ENCODE peak calls at places on chromosomes 5 and 9, in nine cellular contexts. One of them, this sample, is unnamed.

GRCh38 chr9:83451308-83451707 is 86.9 kb downstream of the FRMD3 start:
- DNase-seq in transverse colon: no peak
- DNase-seq in ovary: no peak
- DNase-seq in upper lobe of left lung: no peak
- DNase-seq in suprapubic skin: no peak
- DNase-seq in H1: no peak
- DNase-seq in A549: no peak
- DNase-seq in tibial nerve: no peak
- DNase-seq in sigmoid colon: no peak
- DNase-seq in this sample: no peak

GRCh38 chr9:94839398-94839797 is 112.9 kb downstream of the AOPEP start:
- DNase-seq in A549: no peak
- DNase-seq in tibial nerve: no peak
- DNase-seq in upper lobe of left lung: no peak
- DNase-seq in sigmoid colon: no peak
- DNase-seq in transverse colon: no peak
- DNase-seq in ovary: no peak
- DNase-seq in H1: no peak
- DNase-seq in suprapubic skin: no peak
- DNase-seq in this sample: no peak

GRCh38 chr5:153352685-153353219 is 137.7 kb upstream of the GRIA1 start:
- DNase-seq in transverse colon: no peak
- DNase-seq in suprapubic skin: no peak
- DNase-seq in A549: no peak
- DNase-seq in upper lobe of left lung: no peak
- DNase-seq in sigmoid colon: no peak
- DNase-seq in H1: no peak
- DNase-seq in tibial nerve: no peak
- DNase-seq in ovary: no peak
- DNase-seq in this sample: no peak

GRCh38 chr9:87327567-87328125 is 170.0 kb upstream of the DAPK1 start:
- DNase-seq in suprapubic skin: no peak
- DNase-seq in ovary: no peak
- DNase-seq in sigmoid colon: no peak
- DNase-seq in A549: no peak
- DNase-seq in upper lobe of left lung: no peak
- DNase-seq in H1: no peak
- DNase-seq in tibial nerve: no peak
- DNase-seq in transverse colon: no peak
- DNase-seq in this sample: no peak

GRCh38 chr5:177300971-177301370 is 2.5 kb downstream of the RAB24 start:
- DNase-seq in transverse colon: no peak
- DNase-seq in sigmoid colon: no peak
- DNase-seq in H1: no peak
- DNase-seq in suprapubic skin: no peak
- DNase-seq in upper lobe of left lung: no peak
- DNase-seq in tibial nerve: no peak
- DNase-seq in ovary: no peak
- DNase-seq in A549: no peak
- DNase-seq in this sample: no peak

GRCh38 chr9:71725590-71726338 is 42.5 kb downstream of the CEMIP2 start:
- DNase-seq in suprapubic skin: no peak
- DNase-seq in transverse colon: no peak
- DNase-seq in ovary: no peak
- DNase-seq in sigmoid colon: no peak
- DNase-seq in A549: peak; percentile 93
- DNase-seq in H1: no peak
- DNase-seq in upper lobe of left lung: no peak
- DNase-seq in tibial nerve: no peak
- DNase-seq in this sample: no peak

GRCh38 chr9:103789686-103790085 is 304.4 kb upstream of the SMC2 start:
- DNase-seq in transverse colon: no peak
- DNase-seq in tibial nerve: no peak
- DNase-seq in suprapubic skin: no peak
- DNase-seq in A549: peak; percentile 18
- DNase-seq in upper lobe of left lung: no peak
- DNase-seq in ovary: no peak
- DNase-seq in H1: no peak
- DNase-seq in sigmoid colon: no peak
- DNase-seq in this sample: no peak

GRCh38 chr9:28651050-28651722 is 1077.9 kb upstream of the C9orf72 start:
- DNase-seq in A549: no peak
- DNase-seq in ovary: no peak
- DNase-seq in suprapubic skin: no peak
- DNase-seq in sigmoid colon: no peak
- DNase-seq in upper lobe of left lung: no peak
- DNase-seq in H1: no peak
- DNase-seq in transverse colon: no peak
- DNase-seq in tibial nerve: no peak
- DNase-seq in this sample: no peak

GRCh38 chr9:117083440-117083984 is 331.3 kb downstream of the ASTN2 start:
- DNase-seq in A549: no peak
- DNase-seq in tibial nerve: no peak
- DNase-seq in H1: no peak
- DNase-seq in sigmoid colon: no peak
- DNase-seq in upper lobe of left lung: no peak
- DNase-seq in ovary: no peak
- DNase-seq in transverse colon: no peak
- DNase-seq in suprapubic skin: no peak
- DNase-seq in this sample: no peak

DNA sequence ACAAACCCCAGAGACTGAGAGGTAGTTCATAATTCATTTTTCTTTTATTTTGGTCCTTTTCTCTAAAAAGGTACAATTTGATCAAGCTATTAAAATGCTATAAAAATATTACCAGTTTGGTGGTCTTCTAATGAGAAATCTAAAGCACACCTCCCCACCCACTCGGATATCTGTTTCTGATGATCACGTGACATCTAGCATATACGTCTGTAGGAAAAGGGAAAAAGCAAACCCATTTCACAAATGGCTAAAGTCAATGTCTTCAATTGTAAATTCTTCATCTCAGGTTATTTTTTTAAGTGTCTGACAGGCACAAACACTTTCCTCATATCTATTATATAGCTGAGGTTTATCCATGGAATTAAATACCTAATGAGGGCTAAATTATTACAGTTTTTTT is 18.9 kb downstream of the ZNF354A start:
- DNase-seq in sigmoid colon: no peak
- DNase-seq in tibial nerve: no peak
- DNase-seq in upper lobe of left lung: no peak
- DNase-seq in H1: no peak
- DNase-seq in transverse colon: no peak
- DNase-seq in A549: no peak
- DNase-seq in suprapubic skin: no peak
- DNase-seq in ovary: no peak
- DNase-seq in this sample: no peak
- H3K9me3 ChIP-seq in sigmoid colon: peaks cover 81% of the 10 kb centered on the region
- H3K9me3 ChIP-seq in tibial nerve: no peaks in the 10 kb centered on the region
- H3K9me3 ChIP-seq in upper lobe of left lung: peaks cover 86% of the 10 kb centered on the region
- H3K9me3 ChIP-seq in H1: peaks cover 71% of the 10 kb centered on the region
- H3K9me3 ChIP-seq in transverse colon: peaks cover 80% of the 10 kb centered on the region
- H3K9me3 ChIP-seq in A549: peaks cover 82% of the 10 kb centered on the region
- H3K9me3 ChIP-seq in suprapubic skin: peaks cover 77% of the 10 kb centered on the region
- H3K9me3 ChIP-seq in ovary: peaks cover 38% of the 10 kb centered on the region
- H3K9me3 ChIP-seq in this sample: peaks cover 99% of the 10 kb centered on the region

GRCh38 chr5:143343042-143343441 is 60.4 kb downstream of the NR3C1 start:
- DNase-seq in suprapubic skin: no peak
- DNase-seq in sigmoid colon: no peak
- DNase-seq in tibial nerve: no peak
- DNase-seq in H1: no peak
- DNase-seq in ovary: no peak
- DNase-seq in upper lobe of left lung: no peak
- DNase-seq in transverse colon: no peak
- DNase-seq in A549: no peak
- DNase-seq in this sample: no peak
- TF ChIP-seq EP300 in suprapubic skin: no peak
- TF ChIP-seq EP300 in sigmoid colon: no peak
- TF ChIP-seq EP300 in tibial nerve: no peak
- TF ChIP-seq EP300 in H1: no peak
- TF ChIP-seq EP300 in ovary: no peak
- TF ChIP-seq EP300 in upper lobe of left lung: no peak
- TF ChIP-seq EP300 in transverse colon: no peak
- TF ChIP-seq EP300 in A549: no peak
- TF ChIP-seq EP300 in this sample: no peak

GRCh38 chr5:75363111-75363510 is 26.1 kb downstream of the HMGCR start:
- DNase-seq in ovary: no peak
- DNase-seq in A549: no peak
- DNase-seq in suprapubic skin: no peak
- DNase-seq in sigmoid colon: no peak
- DNase-seq in upper lobe of left lung: peak; percentile 52
- DNase-seq in tibial nerve: no peak
- DNase-seq in H1: no peak
- DNase-seq in transverse colon: peak; percentile 32
- DNase-seq in this sample: no peak
- H3K9me3 ChIP-seq in ovary: no peaks in the 10 kb centered on the region
- H3K9me3 ChIP-seq in A549: no peaks in the 10 kb centered on the region
- H3K9me3 ChIP-seq in suprapubic skin: no peaks in the 10 kb centered on the region
- H3K9me3 ChIP-seq in sigmoid colon: no peaks in the 10 kb centered on the region
- H3K9me3 ChIP-seq in upper lobe of left lung: no peaks in the 10 kb centered on the region
- H3K9me3 ChIP-seq in tibial nerve: no peaks in the 10 kb centered on the region
- H3K9me3 ChIP-seq in H1: no peaks in the 10 kb centered on the region
- H3K9me3 ChIP-seq in transverse colon: no peaks in the 10 kb centered on the region
- H3K9me3 ChIP-seq in this sample: no peaks in the 10 kb centered on the region

GRCh38 chr5:96615223-96615622 is 47.0 kb upstream of the CAST start:
- DNase-seq in transverse colon: no peak
- DNase-seq in sigmoid colon: no peak
- DNase-seq in suprapubic skin: no peak
- DNase-seq in H1: no peak
- DNase-seq in upper lobe of left lung: no peak
- DNase-seq in A549: no peak
- DNase-seq in tibial nerve: no peak
- DNase-seq in ovary: no peak
- DNase-seq in this sample: no peak

GRCh38 chr5:96614110-96614691 is 48.0 kb upstream of the CAST start:
- DNase-seq in suprapubic skin: no peak
- DNase-seq in tibial nerve: peak; percentile 81
- DNase-seq in H1: peak; percentile 38
- DNase-seq in A549: peak; percentile 86
- DNase-seq in ovary: peak; percentile 58
- DNase-seq in upper lobe of left lung: peak; percentile 55
- DNase-seq in sigmoid colon: peak; percentile 76
- DNase-seq in transverse colon: peak; percentile 60
- DNase-seq in this sample: peak; percentile 52

GRCh38 chr5:96624631-96625030 is 37.5 kb upstream of the CAST start:
- DNase-seq in ovary: no peak
- DNase-seq in H1: no peak
- DNase-seq in A549: peak; percentile 49
- DNase-seq in sigmoid colon: no peak
- DNase-seq in transverse colon: no peak
- DNase-seq in tibial nerve: no peak
- DNase-seq in upper lobe of left lung: no peak
- DNase-seq in suprapubic skin: no peak
- DNase-seq in this sample: no peak

GRCh38 chr5:96616801-96617200 is 45.4 kb upstream of the CAST start:
- DNase-seq in H1: no peak
- DNase-seq in suprapubic skin: no peak
- DNase-seq in tibial nerve: no peak
- DNase-seq in sigmoid colon: no peak
- DNase-seq in upper lobe of left lung: no peak
- DNase-seq in A549: no peak
- DNase-seq in ovary: no peak
- DNase-seq in transverse colon: peak; percentile 55
- DNase-seq in this sample: no peak

DNA sequence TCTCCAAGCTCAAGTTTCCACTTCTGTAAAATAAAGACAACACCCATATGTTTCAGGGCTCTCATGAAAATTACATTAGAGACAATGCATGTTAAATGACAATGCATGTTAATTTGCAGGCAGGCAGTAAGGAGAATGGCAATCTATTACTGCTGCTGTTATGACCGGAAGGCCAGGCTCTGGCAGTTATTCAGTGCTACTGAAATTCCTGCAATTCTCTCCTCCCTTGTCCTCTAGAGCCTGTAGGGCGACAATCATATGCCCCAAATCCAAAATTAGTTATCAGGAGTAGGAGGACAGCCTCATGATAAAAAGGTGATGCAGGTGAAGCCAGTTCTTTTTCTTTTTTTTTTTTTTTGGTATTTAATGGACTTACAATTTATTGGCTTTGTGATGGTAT is 42.2 kb upstream of the CAST start:
- DNase-seq in tibial nerve: no peak
- DNase-seq in ovary: no peak
- DNase-seq in upper lobe of left lung: no peak
- DNase-seq in sigmoid colon: no peak
- DNase-seq in transverse colon: no peak
- DNase-seq in A549: no peak
- DNase-seq in suprapubic skin: no peak
- DNase-seq in H1: no peak
- DNase-seq in this sample: no peak
- TF ChIP-seq EP300 in tibial nerve: no peak
- TF ChIP-seq EP300 in ovary: no peak
- TF ChIP-seq EP300 in upper lobe of left lung: no peak
- TF ChIP-seq EP300 in sigmoid colon: no peak
- TF ChIP-seq EP300 in transverse colon: no peak
- TF ChIP-seq EP300 in A549: no peak
- TF ChIP-seq EP300 in suprapubic skin: no peak
- TF ChIP-seq EP300 in H1: no peak
- TF ChIP-seq EP300 in this sample: no peak

DNA sequence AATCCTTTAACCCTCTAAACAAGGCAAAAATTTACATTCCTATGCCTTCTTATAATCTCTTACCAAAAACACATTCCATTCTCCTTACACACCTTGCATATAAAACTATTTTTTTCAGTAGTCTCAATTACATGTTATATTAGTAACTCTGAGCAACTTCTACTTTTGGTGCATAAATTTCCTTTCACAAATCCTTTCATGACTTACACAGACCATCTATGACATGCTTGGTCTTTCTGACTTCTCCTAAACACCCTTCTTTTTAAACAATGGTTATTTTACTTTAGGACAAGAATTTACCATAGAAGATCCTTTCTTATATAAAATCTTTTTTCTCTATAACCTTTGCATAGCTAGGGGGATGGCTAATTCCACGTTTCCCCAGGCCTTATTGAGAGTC is 208.0 kb upstream of the ARRDC3 start:
- DNase-seq in suprapubic skin: no peak
- DNase-seq in sigmoid colon: no peak
- DNase-seq in upper lobe of left lung: no peak
- DNase-seq in ovary: no peak
- DNase-seq in A549: peak; percentile 17
- DNase-seq in tibial nerve: no peak
- DNase-seq in H1: no peak
- DNase-seq in transverse colon: no peak
- DNase-seq in this sample: no peak
- H3K9me3 ChIP-seq in suprapubic skin: peaks cover 11% of the 10 kb centered on the region
- H3K9me3 ChIP-seq in sigmoid colon: no peaks in the 10 kb centered on the region
- H3K9me3 ChIP-seq in upper lobe of left lung: no peaks in the 10 kb centered on the region
- H3K9me3 ChIP-seq in ovary: no peaks in the 10 kb centered on the region
- H3K9me3 ChIP-seq in A549: peaks cover 10% of the 10 kb centered on the region
- H3K9me3 ChIP-seq in tibial nerve: no peaks in the 10 kb centered on the region
- H3K9me3 ChIP-seq in H1: peaks cover 33% of the 10 kb centered on the region
- H3K9me3 ChIP-seq in transverse colon: peaks cover 4% of the 10 kb centered on the region
- H3K9me3 ChIP-seq in this sample: peaks cover 7% of the 10 kb centered on the region

GRCh38 chr9:137433916-137434431 is 7.2 kb downstream of the ENTPD8 start:
- DNase-seq in ovary: peak; percentile 24
- DNase-seq in A549: no peak
- DNase-seq in sigmoid colon: no peak
- DNase-seq in H1: no peak
- DNase-seq in transverse colon: no peak
- DNase-seq in tibial nerve: no peak
- DNase-seq in suprapubic skin: no peak
- DNase-seq in upper lobe of left lung: no peak
- DNase-seq in this sample: no peak
- TF ChIP-seq EP300 in ovary: no peak
- TF ChIP-seq EP300 in A549: no peak
- TF ChIP-seq EP300 in sigmoid colon: no peak
- TF ChIP-seq EP300 in H1: no peak
- TF ChIP-seq EP300 in transverse colon: no peak
- TF ChIP-seq EP300 in tibial nerve: no peak
- TF ChIP-seq EP300 in suprapubic skin: no peak
- TF ChIP-seq EP300 in upper lobe of left lung: no peak
- TF ChIP-seq EP300 in this sample: no peak

This sample was measured in stomach.